ENCODE peak calls at places on chromosomes 1 and 21, in nine cellular contexts. One of them, this sample, is unnamed.
A peak's percentile ranks its signal among the peaks of the same experiment; 100 is the strongest.

GRCh38 chr1:30778156-30778978 is 20.8 kb upstream of the LAPTM5 start:
- DNase-seq in WTC11: no peak
- DNase-seq in stromal cell of bone marrow: peak; percentile 57
- DNase-seq in H4: peak; percentile 94
- DNase-seq in NCI-H1105: peak; percentile 30
- DNase-seq in activated CD4-positive, alpha-beta T cell treated with anti-CD3 and anti-CD28 coated beads, Interleukin-2, amount 50 U/mL, for 48 hours: peak; percentile 52
- DNase-seq in bronchial epithelial cell: peak; percentile 94
- DNase-seq in anterior cingulate cortex: no peak
- DNase-seq in NCI-H69: peak; percentile 91
- DNase-seq in this sample: peak; percentile 45

GRCh38 chr1:241827308-241827707 is 20.7 kb upstream of the EXO1 start:
- DNase-seq in WTC11: no peak
- DNase-seq in stromal cell of bone marrow: no peak
- DNase-seq in H4: no peak
- DNase-seq in NCI-H1105: no peak
- DNase-seq in activated CD4-positive, alpha-beta T cell treated with anti-CD3 and anti-CD28 coated beads, Interleukin-2, amount 50 U/mL, for 48 hours: no peak
- DNase-seq in bronchial epithelial cell: no peak
- DNase-seq in anterior cingulate cortex: no peak
- DNase-seq in NCI-H69: no peak
- DNase-seq in this sample: no peak

GRCh38 chr1:41364444-41365319 is 3.4 kb downstream of the FOXO6 start:
- DNase-seq in WTC11: peak; percentile 12
- DNase-seq in stromal cell of bone marrow: no peak
- DNase-seq in H4: no peak
- DNase-seq in NCI-H1105: peak; percentile 8
- DNase-seq in activated CD4-positive, alpha-beta T cell treated with anti-CD3 and anti-CD28 coated beads, Interleukin-2, amount 50 U/mL, for 48 hours: no peak
- DNase-seq in bronchial epithelial cell: no peak
- DNase-seq in anterior cingulate cortex: no peak
- DNase-seq in NCI-H69: peak; percentile 48
- DNase-seq in this sample: no peak

GRCh38 chr1:161114556-161114955 is 3.3 kb downstream of the PFDN2 start:
- DNase-seq in WTC11: no peak
- DNase-seq in stromal cell of bone marrow: no peak
- DNase-seq in H4: no peak
- DNase-seq in NCI-H1105: no peak
- DNase-seq in activated CD4-positive, alpha-beta T cell treated with anti-CD3 and anti-CD28 coated beads, Interleukin-2, amount 50 U/mL, for 48 hours: no peak
- DNase-seq in bronchial epithelial cell: no peak
- DNase-seq in anterior cingulate cortex: no peak
- DNase-seq in NCI-H69: no peak
- DNase-seq in this sample: no peak

GRCh38 chr1:224325959-224326358 is 4.0 kb downstream of the NVL start:
- DNase-seq in WTC11: no peak
- DNase-seq in stromal cell of bone marrow: no peak
- DNase-seq in H4: no peak
- DNase-seq in NCI-H1105: no peak
- DNase-seq in activated CD4-positive, alpha-beta T cell treated with anti-CD3 and anti-CD28 coated beads, Interleukin-2, amount 50 U/mL, for 48 hours: no peak
- DNase-seq in bronchial epithelial cell: no peak
- DNase-seq in anterior cingulate cortex: no peak
- DNase-seq in NCI-H69: no peak
- DNase-seq in this sample: no peak

GRCh38 chr1:33606272-33606671 is 133.8 kb downstream of the ZSCAN20 start:
- DNase-seq in WTC11: no peak
- DNase-seq in stromal cell of bone marrow: peak; percentile 1
- DNase-seq in H4: no peak
- DNase-seq in NCI-H1105: no peak
- DNase-seq in activated CD4-positive, alpha-beta T cell treated with anti-CD3 and anti-CD28 coated beads, Interleukin-2, amount 50 U/mL, for 48 hours: no peak
- DNase-seq in bronchial epithelial cell: no peak
- DNase-seq in anterior cingulate cortex: no peak
- DNase-seq in NCI-H69: no peak
- DNase-seq in this sample: no peak

GRCh38 chr1:35810096-35810860 is 2.5 kb downstream of the AGO4 start:
- DNase-seq in WTC11: no peak
- DNase-seq in stromal cell of bone marrow: peak; percentile 24
- DNase-seq in H4: peak; percentile 3
- DNase-seq in NCI-H1105: no peak
- DNase-seq in activated CD4-positive, alpha-beta T cell treated with anti-CD3 and anti-CD28 coated beads, Interleukin-2, amount 50 U/mL, for 48 hours: no peak
- DNase-seq in bronchial epithelial cell: peak; percentile 76
- DNase-seq in anterior cingulate cortex: no peak
- DNase-seq in NCI-H69: peak; percentile 2
- DNase-seq in this sample: no peak

GRCh38 chr1:214989341-214989740 is 93.2 kb upstream of the KCNK2 start:
- DNase-seq in WTC11: no peak
- DNase-seq in stromal cell of bone marrow: peak; percentile 76
- DNase-seq in H4: no peak
- DNase-seq in NCI-H1105: no peak
- DNase-seq in activated CD4-positive, alpha-beta T cell treated with anti-CD3 and anti-CD28 coated beads, Interleukin-2, amount 50 U/mL, for 48 hours: no peak
- DNase-seq in bronchial epithelial cell: peak; percentile 29
- DNase-seq in anterior cingulate cortex: no peak
- DNase-seq in NCI-H69: no peak
- DNase-seq in this sample: no peak

GRCh38 chr1:238892612-238893011 is 493.8 kb upstream of the CHRM3 start:
- DNase-seq in WTC11: no peak
- DNase-seq in stromal cell of bone marrow: peak; percentile 4
- DNase-seq in H4: peak; percentile 30
- DNase-seq in NCI-H1105: no peak
- DNase-seq in activated CD4-positive, alpha-beta T cell treated with anti-CD3 and anti-CD28 coated beads, Interleukin-2, amount 50 U/mL, for 48 hours: no peak
- DNase-seq in bronchial epithelial cell: peak; percentile 93
- DNase-seq in anterior cingulate cortex: no peak
- DNase-seq in NCI-H69: no peak
- DNase-seq in this sample: no peak

GRCh38 chr1:220748091-220748934 is at the start of gene MTARC2:
- DNase-seq in WTC11: peak; percentile 81
- DNase-seq in stromal cell of bone marrow: peak; percentile 44
- DNase-seq in H4: no peak
- DNase-seq in NCI-H1105: peak; percentile 64
- DNase-seq in activated CD4-positive, alpha-beta T cell treated with anti-CD3 and anti-CD28 coated beads, Interleukin-2, amount 50 U/mL, for 48 hours: peak; percentile 8
- DNase-seq in bronchial epithelial cell: peak; percentile 57
- DNase-seq in anterior cingulate cortex: peak; percentile 53
- DNase-seq in NCI-H69: peak; percentile 77
- DNase-seq in this sample: peak; percentile 31

GRCh38 chr1:161071886-161072371 is 2.2 kb upstream of the ARHGAP30 start:
- DNase-seq in WTC11: peak; percentile 72
- DNase-seq in stromal cell of bone marrow: peak; percentile 33
- DNase-seq in H4: no peak
- DNase-seq in NCI-H1105: no peak
- DNase-seq in activated CD4-positive, alpha-beta T cell treated with anti-CD3 and anti-CD28 coated beads, Interleukin-2, amount 50 U/mL, for 48 hours: peak; percentile 64
- DNase-seq in bronchial epithelial cell: peak; percentile 38
- DNase-seq in anterior cingulate cortex: no peak
- DNase-seq in NCI-H69: peak; percentile 15
- DNase-seq in this sample: no peak

GRCh38 chr1:12067900-12068821 is 5.1 kb downstream of the TNFRSF8 start:
- DNase-seq in WTC11: peak; percentile 63
- DNase-seq in stromal cell of bone marrow: peak; percentile 71
- DNase-seq in H4: no peak
- DNase-seq in NCI-H1105: no peak
- DNase-seq in activated CD4-positive, alpha-beta T cell treated with anti-CD3 and anti-CD28 coated beads, Interleukin-2, amount 50 U/mL, for 48 hours: peak; percentile 79
- DNase-seq in bronchial epithelial cell: peak; percentile 65
- DNase-seq in anterior cingulate cortex: no peak
- DNase-seq in NCI-H69: no peak
- DNase-seq in this sample: peak; percentile 59

GRCh38 chr1:45654540-45655280 is 30.9 kb upstream of the CCDC17 start:
- DNase-seq in WTC11: no peak
- DNase-seq in stromal cell of bone marrow: peak; percentile 27
- DNase-seq in H4: no peak
- DNase-seq in NCI-H1105: no peak
- DNase-seq in activated CD4-positive, alpha-beta T cell treated with anti-CD3 and anti-CD28 coated beads, Interleukin-2, amount 50 U/mL, for 48 hours: peak; percentile 10
- DNase-seq in bronchial epithelial cell: peak; percentile 74
- DNase-seq in anterior cingulate cortex: no peak
- DNase-seq in NCI-H69: no peak
- DNase-seq in this sample: peak; percentile 21

GRCh38 chr1:117527566-117528102 is 78.2 kb upstream of the TENT5C start:
- DNase-seq in WTC11: no peak
- DNase-seq in stromal cell of bone marrow: peak; percentile 31
- DNase-seq in H4: no peak
- DNase-seq in NCI-H1105: no peak
- DNase-seq in activated CD4-positive, alpha-beta T cell treated with anti-CD3 and anti-CD28 coated beads, Interleukin-2, amount 50 U/mL, for 48 hours: no peak
- DNase-seq in bronchial epithelial cell: no peak
- DNase-seq in anterior cingulate cortex: no peak
- DNase-seq in NCI-H69: no peak
- DNase-seq in this sample: no peak

GRCh38 chr21:45818904-45819285 is 162.7 kb upstream of the COL6A1 start:
- DNase-seq in WTC11: no peak
- DNase-seq in stromal cell of bone marrow: peak; percentile 61
- DNase-seq in H4: peak; percentile 95
- DNase-seq in NCI-H1105: no peak
- DNase-seq in activated CD4-positive, alpha-beta T cell treated with anti-CD3 and anti-CD28 coated beads, Interleukin-2, amount 50 U/mL, for 48 hours: peak; percentile 88
- DNase-seq in bronchial epithelial cell: peak; percentile 17
- DNase-seq in anterior cingulate cortex: no peak
- DNase-seq in NCI-H69: no peak
- DNase-seq in this sample: peak; percentile 68

This sample was measured in AG09309.